ENCODE peak calls at places on chromosome 19, in six cellular contexts. One of them, this sample, is unnamed.
A peak's percentile ranks its signal among the peaks of the same experiment; 100 is the strongest.

GRCh38 chr19:20607943-20608342 is 42.4 kb upstream of the ZNF737 start:
- DNase-seq in WTC11: no peak
- DNase-seq in dorsolateral prefrontal cortex: no peak
- DNase-seq in GM10248: no peak
- DNase-seq in endothelial cell: no peak
- DNase-seq in colonic mucosa: no peak
- DNase-seq in this sample: no peak

GRCh38 chr19:23917856-23918255 is 3.2 kb downstream of the ZNF726 start:
- DNase-seq in GM10248: no peak
- DNase-seq in WTC11: no peak
- DNase-seq in colonic mucosa: no peak
- DNase-seq in endothelial cell: no peak
- DNase-seq in dorsolateral prefrontal cortex: no peak
- DNase-seq in this sample: no peak

GRCh38 chr19:41872384-41872774 is 4.7 kb upstream of the CD79A start:
- DNase-seq in WTC11: no peak
- DNase-seq in GM10248: no peak
- DNase-seq in endothelial cell: no peak
- DNase-seq in dorsolateral prefrontal cortex: no peak
- DNase-seq in colonic mucosa: no peak
- DNase-seq in this sample: peak; percentile 7

GRCh38 chr19:30711296-30711695 is 339.1 kb downstream of the ZNF536 start:
- DNase-seq in colonic mucosa: no peak
- DNase-seq in endothelial cell: no peak
- DNase-seq in WTC11: no peak
- DNase-seq in GM10248: no peak
- DNase-seq in dorsolateral prefrontal cortex: no peak
- DNase-seq in this sample: no peak

GRCh38 chr19:18342090-18342632 is 1.8 kb downstream of the PGPEP1 start:
- DNase-seq in endothelial cell: no peak
- DNase-seq in WTC11: no peak
- DNase-seq in colonic mucosa: no peak
- DNase-seq in GM10248: no peak
- DNase-seq in dorsolateral prefrontal cortex: no peak
- DNase-seq in this sample: no peak

GRCh38 chr19:17673937-17674799 is 14.0 kb downstream of the UNC13A start:
- DNase-seq in WTC11: no peak
- DNase-seq in GM10248: no peak
- DNase-seq in dorsolateral prefrontal cortex: peak; percentile 25
- DNase-seq in endothelial cell: no peak
- DNase-seq in colonic mucosa: no peak
- DNase-seq in this sample: no peak

GRCh38 chr19:42428676-42429075 is 1.5 kb upstream of the LIPE start:
- DNase-seq in colonic mucosa: no peak
- DNase-seq in WTC11: no peak
- DNase-seq in endothelial cell: no peak
- DNase-seq in GM10248: no peak
- DNase-seq in dorsolateral prefrontal cortex: no peak
- DNase-seq in this sample: no peak

GRCh38 chr19:18227781-18228271 is 1.6 kb upstream of the PDE4C start:
- DNase-seq in GM10248: no peak
- DNase-seq in colonic mucosa: no peak
- DNase-seq in endothelial cell: no peak
- DNase-seq in dorsolateral prefrontal cortex: no peak
- DNase-seq in WTC11: no peak
- DNase-seq in this sample: no peak

GRCh38 chr19:21328402-21328801 is 808 bp downstream of the ZNF708 start:
- DNase-seq in WTC11: no peak
- DNase-seq in colonic mucosa: no peak
- DNase-seq in endothelial cell: no peak
- DNase-seq in GM10248: peak; percentile 6
- DNase-seq in dorsolateral prefrontal cortex: no peak
- DNase-seq in this sample: peak; percentile 7

GRCh38 chr19:18304194-18304495 is 18.7 kb downstream of the LSM4 start:
- DNase-seq in WTC11: no peak
- DNase-seq in endothelial cell: no peak
- DNase-seq in colonic mucosa: no peak
- DNase-seq in dorsolateral prefrontal cortex: peak; percentile 20
- DNase-seq in GM10248: no peak
- DNase-seq in this sample: no peak

GRCh38 chr19:29662604-29663404 is 2.5 kb upstream of the PLEKHF1 start:
- DNase-seq in colonic mucosa: peak; percentile 42
- DNase-seq in dorsolateral prefrontal cortex: no peak
- DNase-seq in WTC11: no peak
- DNase-seq in endothelial cell: no peak
- DNase-seq in GM10248: no peak
- DNase-seq in this sample: peak; percentile 58

GRCh38 chr19:49807174-49807830 is 5.8 kb downstream of the FUZ start:
- DNase-seq in GM10248: no peak
- DNase-seq in dorsolateral prefrontal cortex: no peak
- DNase-seq in endothelial cell: no peak
- DNase-seq in colonic mucosa: no peak
- DNase-seq in WTC11: no peak
- DNase-seq in this sample: peak; percentile 29

GRCh38 chr19:15241259-15241658 is 9.0 kb upstream of the EPHX3 start:
- DNase-seq in WTC11: no peak
- DNase-seq in colonic mucosa: no peak
- DNase-seq in dorsolateral prefrontal cortex: no peak
- DNase-seq in endothelial cell: no peak
- DNase-seq in GM10248: no peak
- DNase-seq in this sample: no peak

GRCh38 chr19:15101479-15102082 is 5.6 kb upstream of the SYDE1 start:
- DNase-seq in endothelial cell: peak; percentile 59
- DNase-seq in WTC11: peak; percentile 84
- DNase-seq in GM10248: no peak
- DNase-seq in colonic mucosa: peak; percentile 52
- DNase-seq in dorsolateral prefrontal cortex: no peak
- DNase-seq in this sample: peak; percentile 83

GRCh38 chr19:35167251-35168119 is 12.9 kb downstream of the FXYD5 start:
- DNase-seq in colonic mucosa: no peak
- DNase-seq in GM10248: no peak
- DNase-seq in endothelial cell: no peak
- DNase-seq in dorsolateral prefrontal cortex: no peak
- DNase-seq in WTC11: no peak
- DNase-seq in this sample: no peak

GRCh38 chr19:10283301-10283733 is 3.4 kb upstream of the ICAM4 start:
- DNase-seq in dorsolateral prefrontal cortex: no peak
- DNase-seq in colonic mucosa: no peak
- DNase-seq in WTC11: no peak
- DNase-seq in endothelial cell: no peak
- DNase-seq in GM10248: no peak
- DNase-seq in this sample: no peak

GRCh38 chr19:4061683-4062575 is 4.8 kb downstream of the ZBTB7A start:
- DNase-seq in endothelial cell: no peak
- DNase-seq in colonic mucosa: peak; percentile 94
- DNase-seq in WTC11: no peak
- DNase-seq in GM10248: no peak
- DNase-seq in dorsolateral prefrontal cortex: no peak
- DNase-seq in this sample: no peak

GRCh38 chr19:44598880-44599279 is 14.5 kb upstream of the IGSF23 start:
- DNase-seq in endothelial cell: no peak
- DNase-seq in colonic mucosa: peak; percentile 93
- DNase-seq in dorsolateral prefrontal cortex: no peak
- DNase-seq in GM10248: no peak
- DNase-seq in WTC11: no peak
- DNase-seq in this sample: no peak

GRCh38 chr19:54477650-54478049 is 4.6 kb upstream of the CDC42EP5 start:
- DNase-seq in endothelial cell: no peak
- DNase-seq in WTC11: no peak
- DNase-seq in GM10248: no peak
- DNase-seq in dorsolateral prefrontal cortex: no peak
- DNase-seq in colonic mucosa: peak; percentile 47
- DNase-seq in this sample: no peak

GRCh38 chr19:13077233-13077632 is 25.4 kb downstream of the LYL1 start:
- DNase-seq in WTC11: no peak
- DNase-seq in dorsolateral prefrontal cortex: peak; percentile 68
- DNase-seq in GM10248: no peak
- DNase-seq in endothelial cell: no peak
- DNase-seq in colonic mucosa: no peak
- DNase-seq in this sample: no peak

DNA sequence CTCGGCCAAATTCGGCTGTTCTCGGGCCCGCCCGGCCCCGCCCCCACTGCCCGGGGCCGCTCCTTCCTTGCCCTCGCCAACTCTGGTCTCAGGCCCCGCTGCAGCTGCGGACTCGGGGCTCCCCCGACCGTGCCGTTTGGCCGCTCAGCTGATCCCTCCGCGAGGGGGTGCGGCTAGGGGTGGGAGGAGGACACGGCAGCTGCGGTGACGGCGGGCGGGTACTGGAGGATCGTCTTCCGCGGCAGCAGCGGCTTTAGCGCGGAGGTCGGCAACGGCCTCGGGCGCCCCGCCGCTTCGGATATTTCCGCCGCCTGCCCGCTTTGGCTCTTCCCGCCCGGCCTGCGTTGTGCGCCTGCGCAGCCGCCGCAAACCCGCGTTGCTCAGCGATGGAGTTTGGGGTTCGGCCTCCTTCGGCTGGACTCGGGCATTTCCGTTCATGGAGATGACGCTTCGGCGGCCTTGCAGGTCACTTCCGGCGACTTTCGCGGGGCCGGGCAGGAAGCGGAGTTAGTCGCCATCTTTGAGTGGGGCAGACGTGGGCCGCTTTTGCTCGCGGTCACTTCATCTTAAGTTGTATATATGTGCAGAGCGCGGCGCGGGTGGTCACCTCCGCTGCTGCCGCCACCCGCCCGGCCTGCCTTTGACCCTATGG is 338 bp upstream of the UBE2M start:
- DNase-seq in colonic mucosa: peak; percentile 99
- DNase-seq in dorsolateral prefrontal cortex: peak; percentile 97
- DNase-seq in WTC11: peak; percentile 100
- DNase-seq in endothelial cell: peak; percentile 100
- DNase-seq in GM10248: peak; percentile 95
- DNase-seq in this sample: peak; percentile 100
- TF ChIP-seq CTCF in colonic mucosa: no peak
- TF ChIP-seq CTCF in dorsolateral prefrontal cortex: no peak
- TF ChIP-seq CTCF in WTC11: no peak
- TF ChIP-seq CTCF in endothelial cell: no peak
- TF ChIP-seq CTCF in GM10248: peak; percentile 6
- TF ChIP-seq CTCF in this sample: no peak

GRCh38 chr19:45927565-45928261 is 13.1 kb upstream of the NANOS2 start:
- DNase-seq in colonic mucosa: peak; percentile 93
- DNase-seq in endothelial cell: peak; percentile 91
- DNase-seq in dorsolateral prefrontal cortex: peak; percentile 94
- DNase-seq in GM10248: peak; percentile 99
- DNase-seq in WTC11: peak; percentile 95
- DNase-seq in this sample: peak; percentile 97
- TF ChIP-seq CTCF in colonic mucosa: no peak
- TF ChIP-seq CTCF in endothelial cell: no peak
- TF ChIP-seq CTCF in dorsolateral prefrontal cortex: no peak
- TF ChIP-seq CTCF in GM10248: no peak
- TF ChIP-seq CTCF in WTC11: no peak
- TF ChIP-seq CTCF in this sample: no peak

DNA sequence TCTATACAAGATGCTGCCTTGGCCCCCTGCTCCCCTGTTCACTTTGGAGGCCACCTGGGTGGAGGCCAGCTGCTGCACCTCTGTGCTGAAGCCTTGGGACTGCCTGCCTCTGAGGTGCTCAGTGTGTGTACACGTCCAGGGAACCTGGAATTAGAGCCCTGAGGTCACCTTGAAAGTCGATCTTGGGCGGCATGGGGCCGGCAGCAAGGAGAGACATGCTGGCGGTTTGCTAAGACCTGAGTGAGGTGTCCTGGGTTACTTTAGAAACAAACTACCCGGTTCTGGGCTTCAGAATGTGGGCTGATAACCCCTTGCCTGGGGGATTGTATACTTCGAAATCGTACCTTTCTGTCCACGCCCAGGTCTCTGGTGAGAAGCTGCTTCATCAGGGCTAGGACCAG is 25.5 kb downstream of the TSSK6 start:
- DNase-seq in endothelial cell: no peak
- DNase-seq in WTC11: no peak
- DNase-seq in dorsolateral prefrontal cortex: no peak
- DNase-seq in colonic mucosa: no peak
- DNase-seq in GM10248: no peak
- DNase-seq in this sample: no peak
- TF ChIP-seq CTCF in endothelial cell: no peak
- TF ChIP-seq CTCF in WTC11: no peak
- TF ChIP-seq CTCF in dorsolateral prefrontal cortex: no peak
- TF ChIP-seq CTCF in colonic mucosa: no peak
- TF ChIP-seq CTCF in GM10248: no peak
- TF ChIP-seq CTCF in this sample: no peak

DNA sequence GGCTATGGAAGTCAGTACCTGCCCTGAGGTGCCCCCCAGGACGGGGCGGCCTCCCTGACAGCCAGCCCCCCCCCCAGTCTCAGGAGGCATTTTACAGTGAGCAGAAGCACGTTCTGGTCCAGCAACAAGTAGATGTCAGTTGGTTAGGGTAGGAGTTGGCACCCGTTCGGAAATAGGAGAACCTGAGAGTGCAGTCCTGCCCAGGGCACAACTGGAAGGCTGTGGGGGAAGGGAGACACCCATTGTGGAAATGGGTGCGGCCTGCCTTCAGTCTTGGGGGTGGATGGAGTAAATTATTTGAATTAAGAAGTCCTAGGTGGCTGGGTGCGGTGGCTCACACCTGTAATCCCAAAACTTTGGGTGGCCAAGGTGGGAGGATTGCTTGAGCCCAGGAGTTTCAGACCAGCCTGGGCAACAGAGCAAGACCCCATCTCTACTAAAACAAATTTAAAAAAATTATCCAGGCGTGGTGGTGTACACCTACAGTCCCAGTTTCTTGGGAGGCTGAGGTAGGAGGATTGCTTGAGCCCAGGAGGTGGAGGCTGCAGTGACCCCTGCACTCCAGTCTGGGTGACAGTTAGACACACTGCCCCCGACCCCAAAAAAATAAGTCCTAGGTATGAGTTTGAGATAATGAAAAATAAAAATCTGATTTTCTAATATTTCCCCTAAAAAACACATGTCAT is 1.2 kb downstream of the CIRBP start:
- DNase-seq in endothelial cell: no peak
- DNase-seq in dorsolateral prefrontal cortex: no peak
- DNase-seq in GM10248: no peak
- DNase-seq in WTC11: no peak
- DNase-seq in colonic mucosa: peak; percentile 63
- DNase-seq in this sample: no peak
- TF ChIP-seq CTCF in endothelial cell: no peak
- TF ChIP-seq CTCF in dorsolateral prefrontal cortex: no peak
- TF ChIP-seq CTCF in GM10248: no peak
- TF ChIP-seq CTCF in WTC11: no peak
- TF ChIP-seq CTCF in colonic mucosa: no peak
- TF ChIP-seq CTCF in this sample: no peak

DNA sequence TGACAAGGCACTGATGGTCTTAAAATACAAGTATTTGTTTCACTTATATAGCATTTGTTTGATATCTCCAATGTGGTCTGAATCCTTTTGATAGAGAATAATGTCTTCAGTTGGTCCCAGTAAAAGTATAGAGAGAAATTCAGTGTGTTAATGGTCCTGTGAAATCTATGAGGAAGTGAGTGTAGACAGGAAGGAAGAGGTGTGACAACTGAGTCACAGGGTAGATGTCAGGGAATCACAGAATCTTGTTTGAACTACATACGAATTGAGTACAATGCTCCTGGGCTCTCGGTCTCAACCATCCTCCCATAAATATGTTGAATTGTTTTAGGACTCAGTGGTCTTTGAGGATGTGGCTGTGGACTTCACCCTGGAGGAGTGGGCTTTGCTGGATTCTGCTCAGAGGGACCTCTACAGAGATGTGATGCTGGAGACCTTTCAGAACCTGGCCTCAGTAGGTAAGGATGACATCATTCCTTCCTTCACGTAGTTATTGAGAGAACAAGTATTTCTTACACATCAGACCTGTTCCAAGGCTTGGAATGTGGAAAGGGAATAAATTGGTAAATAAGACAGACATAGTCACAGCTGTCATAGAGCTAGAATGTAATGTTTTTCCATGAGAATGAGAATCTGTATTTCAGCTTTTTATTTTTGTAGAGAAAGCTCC is 9.1 kb downstream of the ZNF555 start:
- DNase-seq in GM10248: no peak
- DNase-seq in dorsolateral prefrontal cortex: no peak
- DNase-seq in colonic mucosa: no peak
- DNase-seq in WTC11: no peak
- DNase-seq in endothelial cell: no peak
- DNase-seq in this sample: no peak
- TF ChIP-seq CTCF in GM10248: no peak
- TF ChIP-seq CTCF in dorsolateral prefrontal cortex: no peak
- TF ChIP-seq CTCF in colonic mucosa: no peak
- TF ChIP-seq CTCF in WTC11: no peak
- TF ChIP-seq CTCF in endothelial cell: no peak
- TF ChIP-seq CTCF in this sample: no peak

This sample was measured in activated CD8-positive, alpha-beta T cell treated with anti-CD3 and anti-CD28 coated beads for 36 hours.